ENCODE peak calls at places on chromosomes 3 and 15, in six cellular contexts. M, G, R, O, E and D are unnamed samples.
A peak's percentile ranks its signal among the peaks of the same experiment; 100 is the strongest.

GRCh38 chr15:58261368-58261767 is 123.2 kb downstream of the AQP9 start:
- DNase-seq in O (no peak), R (no peak), E (no peak), M (no peak), G (no peak), D (no peak)

GRCh38 chr15:41661078-41661528 is 898 bp downstream of the MGA start:
- DNase-seq in G (no peak), R (no peak), E (peak; percentile 23), M (no peak), O (no peak), D (no peak)

GRCh38 chr3:27637346-27638000 is 84.7 kb downstream of the EOMES start:
- DNase-seq in G (no peak), M (no peak), E (no peak), O (no peak), R (no peak), D (no peak)

GRCh38 chr15:75171408-75171807 is 30.3 kb upstream of the C15orf39 start:
- DNase-seq in M (peak; percentile 30), G (no peak), O (no peak), E (no peak), R (no peak), D (no peak)

GRCh38 chr3:164806188-164806587 is 272.1 kb downstream of the SI start:
- DNase-seq in O (no peak), R (no peak), M (no peak), E (no peak), G (no peak), D (no peak)

GRCh38 chr3:126545544-126545943 is 13.2 kb downstream of the C3orf22 start:
- DNase-seq in O (peak; percentile 17), M (no peak), E (peak; percentile 11), G (no peak), R (peak; percentile 39), D (no peak)

GRCh38 chr3:75983609-75984290 is 198.4 kb upstream of the ZNF717 start:
- DNase-seq in M (no peak), O (no peak), G (no peak), E (no peak), R (no peak), D (no peak)

GRCh38 chr3:175433026-175433668 is 574.0 kb downstream of the NAALADL2 start:
- DNase-seq in G (no peak), R (no peak), E (no peak), M (no peak), O (no peak), D (no peak)

GRCh38 chr15:74954515-74954914 is 2.1 kb downstream of the RPP25 start:
- DNase-seq in G (no peak), E (peak; percentile 79), R (no peak), M (no peak), O (no peak), D (no peak)

GRCh38 chr3:8574670-8575322 is 69.8 kb downstream of the SSUH2 start:
- DNase-seq in R (no peak), O (no peak), E (no peak), M (no peak), G (no peak), D (no peak)
- H3K27ac ChIP-seq in R (no peak overlapping the region), O (no peak overlapping the region), E (no peak overlapping the region), M (no peak overlapping the region), G (no peak overlapping the region), D (no peak overlapping the region)

GRCh38 chr3:37574177-37574958 is 287.3 kb upstream of the CTDSPL start:
- DNase-seq in M (no peak), R (no peak), O (no peak), G (no peak), E (no peak), D (no peak)

GRCh38 chr3:37569991-37570390 is 291.7 kb upstream of the CTDSPL start:
- DNase-seq in M (no peak), E (no peak), O (no peak), R (no peak), G (no peak), D (no peak)

GRCh38 chr3:37575284-37575683 is 286.4 kb upstream of the CTDSPL start:
- DNase-seq in R (no peak), O (no peak), G (no peak), M (no peak), E (no peak), D (no peak)

DNA sequence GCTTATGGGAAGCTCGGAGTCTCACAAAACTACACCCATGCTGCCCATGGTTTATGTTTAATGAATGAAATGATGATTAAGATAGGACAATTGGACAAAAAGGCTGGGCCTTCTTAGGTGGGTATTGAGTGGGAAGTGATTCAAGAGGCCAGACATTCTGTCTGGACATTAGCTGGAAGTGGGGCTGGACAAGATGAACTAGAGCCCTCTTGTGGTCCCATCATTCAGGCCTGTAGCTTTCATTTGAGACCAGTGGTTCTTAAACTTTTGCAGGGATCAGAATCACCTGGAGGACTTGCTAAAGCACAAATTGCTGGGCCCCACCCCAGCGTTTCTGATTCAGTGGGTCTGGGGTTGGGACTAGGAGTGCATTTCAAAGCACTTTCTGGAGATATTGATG is 290.4 kb upstream of the CTDSPL start:
- DNase-seq in R (no peak), O (no peak), E (no peak), M (no peak), G (no peak), D (no peak)
- TF ChIP-seq CTCF in R (no peak), O (no peak), E (no peak), M (no peak), G (no peak), D (no peak)

DNA sequence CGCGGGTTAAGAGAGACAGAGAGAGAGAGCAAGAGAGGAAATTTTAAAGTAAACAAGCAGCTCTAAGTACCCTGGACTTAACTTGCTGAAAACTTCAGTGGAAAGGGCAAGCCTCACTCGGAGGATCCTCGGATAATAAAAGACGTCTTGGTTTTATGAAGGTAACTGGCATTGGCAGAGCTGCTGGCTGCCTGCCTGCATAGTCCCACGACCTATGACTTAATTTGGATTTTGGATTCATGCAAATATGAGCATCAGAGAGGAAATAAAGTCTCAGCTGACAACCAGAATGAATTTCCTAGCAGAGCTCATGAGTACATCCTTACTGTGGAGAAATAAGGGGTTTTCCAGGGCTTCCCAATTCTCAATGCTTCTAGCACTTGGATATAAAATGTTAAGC is 95.1 kb upstream of the PDZRN3 start:
- DNase-seq in E (no peak), O (no peak), R (peak; percentile 91), M (no peak), G (no peak), D (no peak)
- TF ChIP-seq POLR2AphosphoS5 in E (no peak), O (no peak), R (peak; percentile 52), M (no peak), G (no peak), D (no peak)

GRCh38 chr15:68114356-68114755 is 60.2 kb downstream of the PIAS1 start:
- DNase-seq in O (no peak), E (no peak), G (no peak), R (no peak), M (no peak), D (no peak)
- H3K27ac ChIP-seq in O (peak overlapping the region; percentile 13), E (peak overlapping the region; percentile 44), G (no peak overlapping the region), R (peak overlapping the region; percentile 50), M (peak overlapping the region; percentile 24), D (no peak overlapping the region)